ENCODE peak calls at places on chromosomes 3 and 15, in seven cellular contexts. Z is CD4-positive, alpha-beta T cell; Y is neuronal stem cell; J is prostate gland; R is heart left ventricle; G is fibroblast of lung; M is cardiac muscle cell. W is an unnamed sample.

GRCh38 chr3:68571321-68571720 is 361.0 kb downstream of the TAFA4 start:
- DNase-seq in J (no peak), M (no peak), R (no peak), Y (no peak), Z (no peak), G (no peak), W (no peak)

GRCh38 chr3:32646761-32647160 is 38.2 kb upstream of the CNOT10 start:
- DNase-seq in J (no peak), Y (no peak), G (no peak), R (no peak), M (no peak), Z (no peak), W (no peak)

GRCh38 chr3:62036726-62037125 is 336.6 kb downstream of the FEZF2 start:
- DNase-seq in R (no peak), J (no peak), G (no peak), Z (no peak), M (no peak), Y (no peak), W (no peak)

GRCh38 chr3:152267831-152268500 is 763 bp upstream of the MBNL1 start:
- DNase-seq in M (no peak), R (no peak), Z (no peak), Y (no peak), G (peak; percentile 31), J (no peak), W (no peak)

GRCh38 chr3:174125267-174125844 is 727.8 kb downstream of the NLGN1 start:
- DNase-seq in Z (no peak), M (peak; percentile 64), R (peak; percentile 6), Y (no peak), G (peak; percentile 36), J (no peak), W (peak; percentile 4)

GRCh38 chr3:22319446-22319845 is 568.4 kb upstream of the ZNF385D start:
- DNase-seq in G (peak; percentile 2), J (no peak), M (no peak), Z (no peak), R (no peak), Y (no peak), W (no peak)

GRCh38 chr3:133669949-133670524 is 8.3 kb upstream of the TOPBP1 start:
- DNase-seq in Z (no peak), R (no peak), M (no peak), Y (no peak), G (no peak), J (no peak), W (no peak)

GRCh38 chr15:65326109-65326508 is 21.6 kb downstream of the RNU5B-1 start:
- DNase-seq in Z (no peak), R (peak; percentile 47), M (peak; percentile 52), G (peak; percentile 14), Y (no peak), J (no peak), W (no peak)

GRCh38 chr3:197878427-197878826 is 71.6 kb upstream of the RPL35A start:
- DNase-seq in Z (no peak), Y (no peak), M (no peak), G (peak; percentile 84), R (no peak), J (no peak), W (peak; percentile 10)

GRCh38 chr3:196287066-196287404 is 491 bp downstream of the PCYT1A start:
- DNase-seq in J (no peak), R (no peak), M (no peak), G (peak; percentile 29), Y (no peak), Z (peak; percentile 2), W (no peak)

GRCh38 chr3:4990061-4990460 is 10.8 kb downstream of the BHLHE40 start:
- DNase-seq in J (peak; percentile 1), G (no peak), Y (no peak), Z (no peak), R (no peak), M (no peak), W (no peak)

GRCh38 chr3:172324591-172325203 is 123.6 kb downstream of the GHSR start:
- DNase-seq in R (peak; percentile 49), G (no peak), J (no peak), Z (no peak), M (peak; percentile 67), Y (no peak), W (no peak)

GRCh38 chr3:30657914-30658313 is 51.5 kb downstream of the TGFBR2 start:
- DNase-seq in G (peak; percentile 67), M (no peak), Z (no peak), J (no peak), R (no peak), Y (no peak), W (no peak)

GRCh38 chr3:172651936-172652595 is 58.8 kb downstream of the NCEH1 start:
- DNase-seq in Y (no peak), Z (no peak), G (no peak), M (no peak), R (no peak), J (no peak), W (peak; percentile 51)

GRCh38 chr15:83873966-83874365 is 220.0 kb downstream of the ADAMTSL3 start:
- DNase-seq in R (no peak), Y (no peak), J (no peak), G (peak; percentile 44), Z (no peak), M (no peak), W (no peak)

GRCh38 chr3:169348981-169349942 is 314.2 kb downstream of the MECOM start:
- DNase-seq in R (no peak), G (peak; percentile 69), Y (no peak), J (no peak), Z (no peak), M (no peak), W (peak; percentile 60)

GRCh38 chr15:88644741-88645140 is 5.9 kb downstream of the ISG20 start:
- DNase-seq in R (no peak), M (no peak), Y (no peak), Z (no peak), J (no peak), G (no peak), W (no peak)

GRCh38 chr3:142088522-142088921 is 60.8 kb downstream of the TFDP2 start:
- DNase-seq in R (no peak), G (peak; percentile 48), M (no peak), Y (no peak), Z (no peak), J (no peak), W (peak; percentile 92)

GRCh38 chr3:29083081-29083480 is 197.8 kb upstream of the RBMS3 start:
- DNase-seq in R (no peak), M (no peak), J (no peak), Z (no peak), G (no peak), Y (no peak), W (no peak)

GRCh38 chr3:36650271-36650671 is 114.1 kb downstream of the DCLK3 start:
- DNase-seq in Z (no peak), J (no peak), Y (no peak), G (peak; percentile 82), M (no peak), R (no peak), W (peak; percentile 64)

GRCh38 chr3:113330742-113331141 is 110.6 kb downstream of the CFAP44 start:
- DNase-seq in R (no peak), Y (no peak), J (no peak), Z (no peak), M (no peak), G (no peak), W (no peak)

GRCh38 chr15:25960273-25960672 is 97.1 kb upstream of the ATP10A start:
- DNase-seq in Y (no peak), J (no peak), M (no peak), Z (no peak), R (no peak), G (no peak), W (no peak)

GRCh38 chr3:155356594-155357370 is 63.3 kb upstream of the STRIT1 start:
- DNase-seq in M (no peak), Z (no peak), G (peak; percentile 6), R (no peak), J (no peak), Y (no peak), W (no peak)

GRCh38 chr3:48306860-48307530 is 26.5 kb downstream of the SPINK8 start:
- DNase-seq in G (no peak), Z (no peak), M (no peak), Y (no peak), J (no peak), R (no peak), W (no peak)

GRCh38 chr3:124780767-124781485 is 50.7 kb downstream of the UMPS start:
- DNase-seq in R (peak; percentile 88), G (peak; percentile 79), J (peak; percentile 33), M (peak; percentile 74), Z (no peak), Y (no peak), W (peak; percentile 77)

GRCh38 chr15:98856540-98856907 is 151.1 kb downstream of the PGPEP1L start:
- DNase-seq in G (peak; percentile 94), R (no peak), Y (no peak), J (no peak), M (no peak), Z (no peak), W (no peak)

GRCh38 chr3:31232049-31233040 is 300.4 kb upstream of the STT3B start:
- DNase-seq in J (no peak), R (peak; percentile 19), G (peak; percentile 41), M (no peak), Z (no peak), Y (no peak), W (no peak)

GRCh38 chr3:25289663-25290062 is 138.4 kb upstream of the RARB start:
- DNase-seq in Z (no peak), G (peak; percentile 45), M (no peak), R (no peak), Y (no peak), J (no peak), W (no peak)

GRCh38 chr15:43352693-43353382 is 18.0 kb downstream of the ZSCAN29 start:
- DNase-seq in Z (no peak), M (no peak), Y (no peak), R (no peak), G (no peak), J (no peak), W (no peak)

GRCh38 chr15:70833897-70834765 is 19.8 kb downstream of the LARP6 start:
- DNase-seq in R (no peak), M (no peak), J (no peak), Y (no peak), G (peak; percentile 82), Z (no peak), W (no peak)
- H3K27ac ChIP-seq in R (no peak overlapping the region), M (no peak overlapping the region), J (peak overlapping the region; percentile 25), Y (no peak overlapping the region), G (peak overlapping the region; percentile 58), Z (no peak overlapping the region), W (no peak overlapping the region)

GRCh38 chr3:20405731-20406130 is 219.7 kb upstream of the SGO1 start:
- DNase-seq in G (peak; percentile 67), R (no peak), Z (no peak), M (no peak), Y (no peak), J (no peak), W (peak; percentile 7)
- H3K27ac ChIP-seq in G (no peak overlapping the region), R (no peak overlapping the region), Z (no peak overlapping the region), M (no peak overlapping the region), Y (no peak overlapping the region), J (no peak overlapping the region), W (no peak overlapping the region)

DNA sequence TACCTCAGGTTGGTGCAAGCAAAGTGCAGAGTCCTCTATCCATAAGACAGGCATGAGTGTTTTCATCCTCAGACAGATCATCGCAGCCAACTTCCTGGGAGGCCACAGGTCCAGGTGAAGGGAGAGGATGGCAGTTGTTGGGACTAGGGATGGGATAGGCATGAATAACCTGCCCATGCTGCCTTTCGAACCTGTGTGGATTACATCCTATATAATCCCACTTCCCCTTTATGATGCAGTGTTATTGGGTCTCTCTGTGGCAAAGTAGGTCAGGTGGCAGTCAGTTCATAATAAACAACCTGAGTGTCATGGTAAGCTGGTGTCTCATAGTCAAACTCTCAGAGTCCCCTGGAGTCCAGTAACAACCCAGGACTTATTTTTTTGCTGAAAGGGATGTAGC is 40.4 kb downstream of the CCR3 start:
- DNase-seq in G (no peak), R (no peak), J (no peak), Y (no peak), Z (no peak), M (no peak), W (no peak)
- H3K27ac ChIP-seq in G (no peak overlapping the region), R (no peak overlapping the region), J (no peak overlapping the region), Y (no peak overlapping the region), Z (no peak overlapping the region), M (no peak overlapping the region), W (no peak overlapping the region)

GRCh38 chr3:132405188-132405587 is 12.1 kb upstream of the DNAJC13 start:
- DNase-seq in Y (no peak), Z (no peak), J (no peak), R (no peak), M (no peak), G (peak; percentile 18), W (no peak)
- H3K27ac ChIP-seq in Y (no peak overlapping the region), Z (no peak overlapping the region), J (peak overlapping the region; percentile 15), R (no peak overlapping the region), M (no peak overlapping the region), G (no peak overlapping the region), W (no peak overlapping the region)

W was measured in trophoblast cell.